ENCODE peak calls at places on chromosomes 4 and X, in ten cellular contexts. E is CD8-positive, alpha-beta T cell; V is mucosa of descending colon; S is IMR-90; R is breast epithelium; C is effector memory CD4-positive, alpha-beta T cell; O is tibial nerve; A is neural progenitor cell; Q is pancreas; F is A549. U is an unnamed sample.

GRCh38 chr4:111064342-111064993 is 441.6 kb upstream of the PITX2 start:
- DNase-seq in R (no peak), E (no peak), Q (no peak), V (no peak), S (peak; percentile 57), O (no peak), F (peak; percentile 14), A (no peak), C (no peak), U (no peak)

GRCh38 chr4:14552119-14552518 is 450.2 kb upstream of the CPEB2 start:
- DNase-seq in Q (no peak), O (no peak), V (no peak), S (no peak), C (no peak), F (no peak), A (no peak), E (no peak), R (no peak), U (no peak)

GRCh38 chr4:147733614-147734344 is 1.9 kb downstream of the ARHGAP10 start:
- DNase-seq in C (no peak), Q (no peak), O (peak; percentile 48), F (no peak), E (no peak), S (peak; percentile 58), A (peak; percentile 26), V (no peak), R (no peak), U (no peak)

GRCh38 chr4:26298198-26298950 is 22.4 kb upstream of the RBPJ start:
- DNase-seq in C (no peak), S (peak; percentile 83), R (no peak), F (no peak), V (no peak), O (no peak), E (no peak), A (peak; percentile 54), Q (no peak), U (no peak)

GRCh38 chrX:13587791-13588477 is 18.5 kb downstream of the EGFL6 start:
- DNase-seq in O (no peak), E (no peak), S (no peak), F (no peak), C (no peak), R (no peak), A (no peak), Q (no peak), V (no peak), U (no peak)

GRCh38 chr4:130545171-130545570 is 1449.2 kb downstream of the C4orf33 start:
- DNase-seq in O (no peak), Q (no peak), C (no peak), A (no peak), E (no peak), S (no peak), F (no peak), R (no peak), V (no peak), U (no peak)

GRCh38 chrX:103382893-103383292 is 6.6 kb downstream of the BEX3 start:
- DNase-seq in Q (no peak), C (no peak), E (no peak), S (no peak), O (no peak), A (no peak), F (no peak), V (no peak), R (no peak), U (no peak)

GRCh38 chr4:21195682-21196081 is 495.4 kb downstream of the PACRGL start:
- DNase-seq in A (no peak), V (no peak), R (no peak), E (no peak), S (no peak), F (no peak), C (no peak), Q (no peak), O (no peak), U (no peak)

GRCh38 chrX:9373789-9374188 is 91.1 kb upstream of the TBL1X start:
- DNase-seq in C (no peak), E (no peak), V (no peak), S (no peak), R (no peak), A (no peak), Q (no peak), F (no peak), O (no peak), U (no peak)

GRCh38 chr4:108140328-108140727 is 28.4 kb downstream of the LEF1 start:
- DNase-seq in R (no peak), A (no peak), E (peak; percentile 25), F (no peak), V (no peak), C (no peak), Q (no peak), S (no peak), O (no peak), U (no peak)

GRCh38 chr4:24999392-25000104 is 31.2 kb downstream of the LGI2 start:
- DNase-seq in F (no peak), R (no peak), S (no peak), A (peak; percentile 27), V (no peak), E (no peak), Q (no peak), O (no peak), C (no peak), U (no peak)

GRCh38 chr4:541271-541670 is 34.8 kb downstream of the TMEM271 start:
- DNase-seq in Q (no peak), F (no peak), V (no peak), C (no peak), O (no peak), E (no peak), S (no peak), A (no peak), R (no peak), U (no peak)

GRCh38 chrX:38403834-38404233 is 51.4 kb downstream of the OTC start:
- DNase-seq in S (no peak), F (no peak), C (no peak), R (no peak), V (no peak), Q (no peak), E (no peak), A (no peak), O (no peak), U (no peak)

GRCh38 chr4:38663021-38663800 is 788 bp upstream of the KLF3 start:
- DNase-seq in F (peak; percentile 25), C (no peak), O (no peak), S (no peak), V (no peak), E (no peak), R (peak; percentile 55), A (peak; percentile 87), Q (no peak), U (peak; percentile 38)

GRCh38 chr4:38661371-38661770 is 2.6 kb upstream of the KLF3 start:
- DNase-seq in O (no peak), A (no peak), S (no peak), E (no peak), R (no peak), V (no peak), Q (no peak), C (no peak), F (no peak), U (no peak)

GRCh38 chr4:38660838-38661237 is 3.2 kb upstream of the KLF3 start:
- DNase-seq in V (no peak), F (no peak), S (no peak), R (no peak), A (no peak), E (no peak), C (no peak), Q (no peak), O (no peak), U (no peak)

GRCh38 chr4:38656111-38656510 is 7.9 kb upstream of the KLF3 start:
- DNase-seq in R (no peak), O (no peak), V (no peak), C (no peak), Q (no peak), E (no peak), A (no peak), S (no peak), F (no peak), U (no peak)

DNA sequence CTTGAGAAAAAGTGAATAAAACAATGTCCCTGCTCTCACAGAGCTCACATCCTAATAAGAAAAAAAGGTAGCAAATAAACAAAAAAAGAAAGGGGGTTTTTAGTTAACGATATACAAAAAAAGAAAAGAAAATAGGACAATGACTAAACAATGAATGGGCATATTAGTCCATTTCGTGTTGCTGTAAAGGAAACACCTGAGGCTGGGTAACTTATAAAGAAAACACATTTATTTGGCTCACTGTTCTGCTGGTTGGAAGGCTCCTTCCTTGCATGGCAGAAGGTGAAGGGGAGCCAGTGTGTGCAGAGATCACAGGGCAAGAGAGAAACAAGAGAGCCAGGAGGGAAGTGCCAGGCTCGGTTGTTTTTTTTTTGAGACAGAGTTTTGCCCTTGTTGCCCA is 4.7 kb upstream of the KLF3 start:
- DNase-seq in V (no peak), S (no peak), O (no peak), C (no peak), R (no peak), A (no peak), Q (no peak), E (no peak), F (no peak), U (no peak)
- H3K4me1 ChIP-seq in V (peaks cover 8% of the 10 kb centered on the region), S (peaks cover 2% of the 10 kb centered on the region), O (peaks cover 21% of the 10 kb centered on the region), C (peaks cover 40% of the 10 kb centered on the region), R (no peaks in the 10 kb centered on the region), A (peaks cover 13% of the 10 kb centered on the region), Q (peaks cover 9% of the 10 kb centered on the region), E (peaks cover 75% of the 10 kb centered on the region), F (peaks cover 8% of the 10 kb centered on the region), U (no peaks in the 10 kb centered on the region)

GRCh38 chr4:38667005-38667771 is 3.2 kb downstream of the KLF3 start:
- DNase-seq in R (no peak), A (peak; percentile 90), F (peak; percentile 89), V (peak; percentile 67), C (peak; percentile 70), Q (peak; percentile 66), E (peak; percentile 87), O (peak; percentile 90), S (peak; percentile 99), U (peak; percentile 65)
- H3K4me1 ChIP-seq in R (peaks cover 40% of the 10 kb centered on the region), A (peaks cover 71% of the 10 kb centered on the region), F (peaks cover 53% of the 10 kb centered on the region), V (peaks cover 50% of the 10 kb centered on the region), C (peaks cover 43% of the 10 kb centered on the region), Q (peaks cover 49% of the 10 kb centered on the region), E (peaks cover 60% of the 10 kb centered on the region), O (peaks cover 66% of the 10 kb centered on the region), S (peaks cover 19% of the 10 kb centered on the region), U (peaks cover 58% of the 10 kb centered on the region)

DNA sequence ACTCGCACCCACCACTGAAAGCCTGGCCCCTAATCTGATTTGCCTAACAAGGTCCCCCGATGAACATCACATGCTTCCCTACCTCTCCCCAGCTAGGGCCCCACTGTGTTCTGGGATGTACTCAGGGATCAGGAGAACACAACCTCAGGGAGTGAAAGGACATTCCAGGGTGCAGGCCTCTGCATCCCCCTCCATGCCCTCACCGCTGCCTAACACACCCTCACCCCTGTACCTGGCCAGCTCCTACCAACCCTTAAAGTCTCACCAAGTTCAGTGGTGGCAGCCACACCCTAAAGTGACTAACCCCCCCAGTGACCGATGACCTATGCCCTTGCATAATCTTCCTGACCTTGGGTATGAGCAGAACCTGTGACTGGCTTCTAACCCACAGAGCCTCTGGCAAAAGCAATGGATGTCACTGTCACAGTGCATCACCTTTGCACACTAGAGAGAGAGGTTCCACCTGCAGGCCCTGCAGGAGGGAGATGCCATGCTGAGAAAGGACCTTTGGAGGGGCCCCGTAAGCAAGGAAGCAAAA is 2.4 kb upstream of the AFAP1 start:
- DNase-seq in F (no peak), R (peak; percentile 47), S (no peak), C (no peak), E (no peak), V (no peak), A (no peak), O (no peak), Q (no peak), U (no peak)
- H3K4me1 ChIP-seq in F (peaks cover 40% of the 10 kb centered on the region), R (no peaks in the 10 kb centered on the region), S (peaks cover 9% of the 10 kb centered on the region), C (peaks cover 14% of the 10 kb centered on the region), E (peaks cover 9% of the 10 kb centered on the region), V (no peaks in the 10 kb centered on the region), A (peaks cover 7% of the 10 kb centered on the region), O (peaks cover 22% of the 10 kb centered on the region), Q (no peaks in the 10 kb centered on the region), U (no peaks in the 10 kb centered on the region)

GRCh38 chr4:1796486-1797204 is 3.6 kb downstream of the FGFR3 start:
- DNase-seq in V (no peak), R (no peak), A (no peak), O (no peak), S (no peak), C (no peak), F (no peak), Q (no peak), E (no peak), U (no peak)
- H3K4me1 ChIP-seq in V (peaks cover 21% of the 10 kb centered on the region), R (peaks cover 14% of the 10 kb centered on the region), A (peaks cover 19% of the 10 kb centered on the region), O (peaks cover 27% of the 10 kb centered on the region), S (peaks cover 2% of the 10 kb centered on the region), C (peaks cover 16% of the 10 kb centered on the region), F (peaks cover 18% of the 10 kb centered on the region), Q (peaks cover 10% of the 10 kb centered on the region), E (peaks cover 14% of the 10 kb centered on the region), U (no peaks in the 10 kb centered on the region)

U was measured in right lobe of liver.